ENCODE peak calls at places on chromosome 2, in five cellular contexts. P, L, F, R and B are unnamed samples.

GRCh38 chr2:170582747-170583463 is 132.2 kb upstream of the SP5 start:
- DNase-seq in P (no peak), L (no peak), F (peak), R (no peak), B (no peak)

GRCh38 chr2:1010373-1011017 is 59.8 kb downstream of the SNTG2 start:
- DNase-seq in P (no peak), L (no peak), F (no peak), R (peak), B (no peak)

GRCh38 chr2:109499549-109499948 is 114.2 kb downstream of the SEPTIN10 start:
- DNase-seq in P (no peak), L (no peak), F (no peak), R (no peak), B (no peak)

GRCh38 chr2:231590614-231591013 is 2.0 kb upstream of the TEX44 start:
- DNase-seq in P (no peak), L (no peak), F (no peak), R (no peak), B (no peak)

GRCh38 chr2:144659731-144660275 is 139.9 kb upstream of the ZEB2 start:
- DNase-seq in P (peak), L (peak), F (no peak), R (peak), B (no peak)

GRCh38 chr2:150528861-150529801 is 41.7 kb upstream of the RND3 start:
- DNase-seq in P (peak), L (no peak), F (no peak), R (peak), B (peak)

GRCh38 chr2:100999995-101000394 is 2.1 kb upstream of the RPL31 start:
- DNase-seq in P (no peak), L (no peak), F (no peak), R (no peak), B (no peak)

GRCh38 chr2:158688722-158689121 is 106.4 kb upstream of the DAPL1 start:
- DNase-seq in P (no peak), L (no peak), F (no peak), R (peak), B (no peak)

GRCh38 chr2:229335877-229336346 is 64.8 kb upstream of the PID1 start:
- DNase-seq in P (no peak), L (no peak), F (no peak), R (no peak), B (no peak)